ENCODE peak calls at places on chromosomes 7 and 10, in nine cellular contexts. X, G, A, O, B, M, W, C and K are unnamed samples.

GRCh38 chr7:122340427-122340826 is 35.9 kb upstream of the FEZF1 start:
- DNase-seq in M (no peak), W (no peak), G (no peak), X (no peak), A (no peak), O (no peak), B (no peak), C (no peak), K (no peak)

GRCh38 chr7:36806897-36807296 is 82.6 kb upstream of the AOAH start:
- DNase-seq in W (no peak), B (no peak), X (no peak), M (no peak), A (no peak), G (no peak), C (no peak), O (no peak), K (no peak)

GRCh38 chr7:44827567-44827966 is 20.3 kb downstream of the H2AZ2 start:
- DNase-seq in A (no peak), W (no peak), O (no peak), X (no peak), G (no peak), C (no peak), M (no peak), B (no peak), K (no peak)

GRCh38 chr10:124639646-124640045 is 104.5 kb downstream of the FAM53B start:
- DNase-seq in G (no peak), B (no peak), O (no peak), X (no peak), W (no peak), C (no peak), A (no peak), M (no peak), K (no peak)

GRCh38 chr10:124287071-124287685 is 131.5 kb downstream of the OAT start:
- DNase-seq in G (peak; percentile 57), M (no peak), O (no peak), B (no peak), X (no peak), W (no peak), A (no peak), C (no peak), K (peak; percentile 18)

GRCh38 chr10:128062837-128063563 is 63.2 kb downstream of the MKI67 start:
- DNase-seq in M (no peak), W (peak; percentile 13), C (no peak), X (no peak), G (peak; percentile 83), O (no peak), B (no peak), A (no peak), K (no peak)

GRCh38 chr7:148537435-148537834 is 53.1 kb upstream of the C7orf33 start:
- DNase-seq in M (no peak), X (no peak), W (no peak), C (no peak), O (peak; percentile 57), B (no peak), G (no peak), A (no peak), K (no peak)

GRCh38 chr10:22340362-22341189 is 4.7 kb upstream of the SPAG6 start:
- DNase-seq in O (peak; percentile 69), A (no peak), C (peak; percentile 86), X (peak; percentile 54), W (peak; percentile 58), M (peak; percentile 68), B (peak; percentile 72), G (peak; percentile 85), K (peak; percentile 86)

GRCh38 chr10:85657478-85658113 is 709.0 kb downstream of the GRID1 start:
- DNase-seq in G (no peak), O (no peak), W (no peak), B (no peak), M (no peak), X (no peak), A (no peak), C (no peak), K (no peak)

GRCh38 chr10:3095373-3096139 is 28.2 kb downstream of the PFKP start:
- DNase-seq in X (peak; percentile 63), A (peak; percentile 100), B (peak; percentile 97), O (peak; percentile 99), G (peak; percentile 80), M (no peak), W (peak; percentile 98), C (no peak), K (no peak)

GRCh38 chr7:157904211-157904865 is 567.5 kb downstream of the DNAJB6 start:
- DNase-seq in B (no peak), O (no peak), C (no peak), A (no peak), M (no peak), X (no peak), G (peak; percentile 59), W (no peak), K (peak; percentile 44)

GRCh38 chr10:119449760-119450461 is 92.6 kb downstream of the RGS10 start:
- DNase-seq in B (peak; percentile 71), O (peak; percentile 35), G (no peak), A (no peak), X (peak; percentile 92), W (peak; percentile 95), C (no peak), M (peak; percentile 35), K (no peak)

GRCh38 chr7:92131093-92131492 is 3.2 kb downstream of the CYP51A1 start:
- DNase-seq in M (no peak), G (no peak), A (no peak), C (no peak), W (no peak), B (no peak), X (no peak), O (no peak), K (no peak)